ENCODE peak calls at places on chromosomes 6 and 20, in four cellular contexts. P is tibial artery; R is stimulated activated effector memory CD8-positive, alpha-beta T cell treated with anti-CD3 and anti-CD28 coated beads, Interleukin-12 subunit alpha, Interleukin-12 subunit beta, amount 100 ng/mL, for 72 hours; O is cardiac muscle cell. B is an unnamed sample.

GRCh38 chr6:16486661-16487060 is 248.3 kb downstream of the GMPR start:
- DNase-seq in P (no peak), R (peak), O (no peak), B (no peak)

GRCh38 chr20:49292010-49292409 is 14.2 kb upstream of the ZNFX1 start:
- DNase-seq in P (no peak), R (no peak), O (no peak), B (peak)

GRCh38 chr6:167107787-167108186 is 15.1 kb upstream of the CCR6 start:
- DNase-seq in P (no peak), R (no peak), O (no peak), B (no peak)

GRCh38 chr6:125503181-125503580 is 201.4 kb upstream of the HDDC2 start:
- DNase-seq in P (no peak), R (no peak), O (no peak), B (no peak)

GRCh38 chr20:10699506-10699905 is 25.7 kb upstream of the JAG1 start:
- DNase-seq in P (no peak), R (no peak), O (no peak), B (no peak)

GRCh38 chr20:59696476-59696875 is 92.1 kb downstream of the PHACTR3 start:
- DNase-seq in P (no peak), R (no peak), O (no peak), B (no peak)

GRCh38 chr20:598133-598881 is 11.8 kb downstream of the TCF15 start:
- DNase-seq in P (no peak), R (no peak), O (no peak), B (no peak)

GRCh38 chr6:74578339-74578738 is 627.5 kb downstream of the COL12A1 start:
- DNase-seq in P (no peak), R (no peak), O (no peak), B (no peak)

GRCh38 chr6:169962604-169963469 is 211.4 kb downstream of the ERMARD start:
- DNase-seq in P (peak), R (peak), O (no peak), B (peak)